ENCODE peak calls at places on chromosomes 11 and 22, in five cellular contexts. One of them, this sample, is unnamed.

GRCh38 chr11:86072211-86072610 is 3.3 kb upstream of the PICALM start:
- DNase-seq in neuronal stem cell: no peak
- DNase-seq in H1: no peak
- DNase-seq in mesenchymal stem cell: no peak
- DNase-seq in mesendoderm: no peak
- DNase-seq in this sample: no peak

GRCh38 chr11:57310630-57311086 is 14.1 kb downstream of the TNKS1BP1 start:
- DNase-seq in neuronal stem cell: no peak
- DNase-seq in H1: no peak
- DNase-seq in mesenchymal stem cell: no peak
- DNase-seq in mesendoderm: no peak
- DNase-seq in this sample: peak

GRCh38 chr22:27633296-27633871 is 168.2 kb downstream of the MN1 start:
- DNase-seq in neuronal stem cell: no peak
- DNase-seq in H1: no peak
- DNase-seq in mesenchymal stem cell: no peak
- DNase-seq in mesendoderm: no peak
- DNase-seq in this sample: no peak

GRCh38 chr11:97537407-97538150 is 1147.8 kb downstream of the JRKL start:
- DNase-seq in neuronal stem cell: no peak
- DNase-seq in H1: no peak
- DNase-seq in mesenchymal stem cell: no peak
- DNase-seq in mesendoderm: no peak
- DNase-seq in this sample: no peak

GRCh38 chr22:32623943-32624342 is 149.3 kb downstream of the FBXO7 start:
- DNase-seq in neuronal stem cell: no peak
- DNase-seq in H1: no peak
- DNase-seq in mesenchymal stem cell: peak
- DNase-seq in mesendoderm: no peak
- DNase-seq in this sample: peak

GRCh38 chr22:30575011-30575671 is 676 bp upstream of the GAL3ST1 start:
- DNase-seq in neuronal stem cell: no peak
- DNase-seq in H1: no peak
- DNase-seq in mesenchymal stem cell: peak
- DNase-seq in mesendoderm: peak
- DNase-seq in this sample: peak

GRCh38 chr11:86469491-86470388 is 95.1 kb downstream of the CCDC81 start:
- DNase-seq in neuronal stem cell: no peak
- DNase-seq in H1: no peak
- DNase-seq in mesenchymal stem cell: peak
- DNase-seq in mesendoderm: no peak
- DNase-seq in this sample: no peak

GRCh38 chr11:3738241-3738640 is 59.1 kb downstream of the NUP98 start:
- DNase-seq in neuronal stem cell: no peak
- DNase-seq in H1: no peak
- DNase-seq in mesenchymal stem cell: no peak
- DNase-seq in mesendoderm: no peak
- DNase-seq in this sample: peak

GRCh38 chr11:91959411-91959810 is 265.2 kb upstream of the FAT3 start:
- DNase-seq in neuronal stem cell: no peak
- DNase-seq in H1: no peak
- DNase-seq in mesenchymal stem cell: no peak
- DNase-seq in mesendoderm: peak
- DNase-seq in this sample: no peak

GRCh38 chr11:115056514-115056913 is 378.2 kb downstream of the NXPE2 start:
- DNase-seq in neuronal stem cell: no peak
- DNase-seq in H1: no peak
- DNase-seq in mesenchymal stem cell: no peak
- DNase-seq in mesendoderm: no peak
- DNase-seq in this sample: no peak

GRCh38 chr22:17910561-17911311 is 113.6 kb downstream of the MICAL3 start:
- DNase-seq in neuronal stem cell: no peak
- DNase-seq in H1: peak
- DNase-seq in mesenchymal stem cell: peak
- DNase-seq in mesendoderm: peak
- DNase-seq in this sample: peak

GRCh38 chr11:15093432-15093831 is 20.0 kb downstream of the CALCB start:
- DNase-seq in neuronal stem cell: no peak
- DNase-seq in H1: no peak
- DNase-seq in mesenchymal stem cell: no peak
- DNase-seq in mesendoderm: no peak
- DNase-seq in this sample: no peak

GRCh38 chr11:5592615-5593014 is 3.8 kb upstream of the TRIM6 start:
- DNase-seq in neuronal stem cell: no peak
- DNase-seq in H1: no peak
- DNase-seq in mesenchymal stem cell: no peak
- DNase-seq in mesendoderm: no peak
- DNase-seq in this sample: no peak

GRCh38 chr11:9039194-9039593 is 35.4 kb upstream of the NRIP3 start:
- DNase-seq in neuronal stem cell: no peak
- DNase-seq in H1: no peak
- DNase-seq in mesenchymal stem cell: peak
- DNase-seq in mesendoderm: no peak
- DNase-seq in this sample: peak

GRCh38 chr11:3123761-3124733 is 41.1 kb downstream of the OSBPL5 start:
- DNase-seq in neuronal stem cell: no peak
- DNase-seq in H1: no peak
- DNase-seq in mesenchymal stem cell: peak
- DNase-seq in mesendoderm: no peak
- DNase-seq in this sample: peak

GRCh38 chr11:58561394-58562102 is 14.1 kb downstream of the LPXN start:
- DNase-seq in neuronal stem cell: no peak
- DNase-seq in H1: no peak
- DNase-seq in mesenchymal stem cell: no peak
- DNase-seq in mesendoderm: no peak
- DNase-seq in this sample: no peak

GRCh38 chr11:57092028-57092698 is 89.6 kb upstream of the LRRC55 start:
- DNase-seq in neuronal stem cell: no peak
- DNase-seq in H1: no peak
- DNase-seq in mesenchymal stem cell: no peak
- DNase-seq in mesendoderm: no peak
- DNase-seq in this sample: no peak

GRCh38 chr22:43777204-43777671 is 34.9 kb downstream of the EFCAB6 start:
- DNase-seq in neuronal stem cell: no peak
- DNase-seq in H1: no peak
- DNase-seq in mesenchymal stem cell: peak
- DNase-seq in mesendoderm: peak
- DNase-seq in this sample: peak

GRCh38 chr11:1732421-1733008 is 17.9 kb downstream of the IFITM10 start:
- DNase-seq in neuronal stem cell: no peak
- DNase-seq in H1: no peak
- DNase-seq in mesenchymal stem cell: no peak
- DNase-seq in mesendoderm: no peak
- DNase-seq in this sample: no peak

GRCh38 chr11:85167038-85167437 is 460.1 kb downstream of the DLG2 start:
- DNase-seq in neuronal stem cell: no peak
- DNase-seq in H1: no peak
- DNase-seq in mesenchymal stem cell: no peak
- DNase-seq in mesendoderm: no peak
- DNase-seq in this sample: peak

DNA sequence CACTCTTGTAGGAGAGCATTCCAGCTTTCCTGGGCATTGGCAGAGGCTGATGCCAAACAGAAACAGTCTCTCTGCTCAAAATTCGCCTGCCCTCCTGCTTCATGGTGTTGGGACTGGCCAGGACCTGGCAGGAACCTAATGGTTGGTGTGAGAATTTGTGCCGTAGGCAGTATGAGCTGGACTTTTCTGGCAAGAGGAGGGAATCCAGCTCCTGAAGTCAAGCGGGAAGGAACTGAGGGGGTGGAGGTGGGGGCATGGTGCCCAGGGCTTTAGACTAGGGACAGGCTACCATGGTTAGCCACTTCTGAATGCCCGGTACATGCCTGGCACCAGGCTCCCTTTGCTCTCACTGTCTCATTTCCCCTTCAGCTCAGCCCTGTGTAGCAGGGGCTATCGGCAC is 6.9 kb upstream of the TOMM22 start:
- DNase-seq in neuronal stem cell: no peak
- DNase-seq in H1: no peak
- DNase-seq in mesenchymal stem cell: no peak
- DNase-seq in mesendoderm: no peak
- DNase-seq in this sample: no peak
- H2BK5ac ChIP-seq in neuronal stem cell: no peak
- H2BK5ac ChIP-seq in H1: no peak
- H2BK5ac ChIP-seq in mesenchymal stem cell: no peak
- H2BK5ac ChIP-seq in mesendoderm: no peak
- H2BK5ac ChIP-seq in this sample: no peak

GRCh38 chr11:69822676-69823494 is 3.7 kb upstream of the FGF3 start:
- DNase-seq in neuronal stem cell: no peak
- DNase-seq in H1: no peak
- DNase-seq in mesenchymal stem cell: no peak
- DNase-seq in mesendoderm: no peak
- DNase-seq in this sample: no peak

GRCh38 chr11:69826773-69827172 is 7.6 kb upstream of the FGF3 start:
- DNase-seq in neuronal stem cell: no peak
- DNase-seq in H1: no peak
- DNase-seq in mesenchymal stem cell: no peak
- DNase-seq in mesendoderm: no peak
- DNase-seq in this sample: no peak

GRCh38 chr11:69825941-69826340 is 6.7 kb upstream of the FGF3 start:
- DNase-seq in neuronal stem cell: no peak
- DNase-seq in H1: no peak
- DNase-seq in mesenchymal stem cell: no peak
- DNase-seq in mesendoderm: no peak
- DNase-seq in this sample: no peak

GRCh38 chr11:69823641-69824285 is 4.5 kb upstream of the FGF3 start:
- DNase-seq in neuronal stem cell: no peak
- DNase-seq in H1: no peak
- DNase-seq in mesenchymal stem cell: no peak
- DNase-seq in mesendoderm: no peak
- DNase-seq in this sample: no peak

DNA sequence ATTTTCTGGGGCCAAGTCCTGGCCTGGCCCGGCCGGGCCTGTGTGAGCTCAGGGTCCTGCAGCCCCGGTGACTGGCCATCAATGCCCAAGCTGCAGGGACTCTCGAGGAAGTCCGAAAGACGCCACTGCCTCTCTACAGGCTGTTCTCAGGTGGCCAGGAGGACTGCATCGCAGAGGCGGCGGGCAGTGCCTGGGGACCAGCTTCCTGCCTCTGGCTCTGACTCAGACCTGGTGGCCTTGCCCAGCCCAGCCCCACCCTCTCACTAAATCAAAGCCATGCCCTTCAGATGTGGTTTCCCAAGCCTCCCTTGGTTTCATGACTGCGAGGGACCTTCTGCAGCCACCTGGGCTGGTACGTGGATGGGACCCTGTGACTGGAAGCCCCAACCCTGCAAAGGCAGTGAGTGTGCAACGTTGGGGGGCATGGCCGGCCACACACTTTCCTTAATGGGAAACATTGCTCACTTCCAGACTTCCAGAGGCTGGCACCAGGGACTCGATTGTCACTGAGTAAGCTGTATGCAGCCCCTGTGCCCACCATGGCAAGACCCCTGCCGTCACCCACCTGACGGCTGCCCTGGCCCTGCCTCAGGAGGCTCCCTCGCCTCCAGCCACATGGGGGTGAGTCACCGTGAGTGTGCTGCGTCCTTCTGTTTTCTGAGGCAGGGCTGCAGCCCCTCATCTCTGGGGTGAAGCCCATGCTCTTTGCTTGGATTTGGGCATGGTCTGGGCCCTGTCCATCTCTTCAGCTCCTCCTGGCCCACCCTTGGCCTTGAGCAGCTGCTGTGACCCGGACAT is 6.0 kb upstream of the FGF3 start:
- DNase-seq in neuronal stem cell: no peak
- DNase-seq in H1: no peak
- DNase-seq in mesenchymal stem cell: no peak
- DNase-seq in mesendoderm: no peak
- DNase-seq in this sample: no peak
- H3K4me3 ChIP-seq in neuronal stem cell: no peak
- H3K4me3 ChIP-seq in H1: no peak
- H3K4me3 ChIP-seq in mesenchymal stem cell: no peak
- H3K4me3 ChIP-seq in mesendoderm: no peak
- H3K4me3 ChIP-seq in this sample: no peak

GRCh38 chr22:46561435-46561905 is 24.1 kb upstream of the CELSR1 start:
- DNase-seq in neuronal stem cell: no peak
- DNase-seq in H1: no peak
- DNase-seq in mesenchymal stem cell: no peak
- DNase-seq in mesendoderm: peak
- DNase-seq in this sample: peak

GRCh38 chr22:46553189-46553588 is 15.8 kb upstream of the CELSR1 start:
- DNase-seq in neuronal stem cell: no peak
- DNase-seq in H1: no peak
- DNase-seq in mesenchymal stem cell: no peak
- DNase-seq in mesendoderm: no peak
- DNase-seq in this sample: no peak

GRCh38 chr22:46556775-46557174 is 19.4 kb upstream of the CELSR1 start:
- DNase-seq in neuronal stem cell: no peak
- DNase-seq in H1: no peak
- DNase-seq in mesenchymal stem cell: no peak
- DNase-seq in mesendoderm: no peak
- DNase-seq in this sample: no peak

GRCh38 chr22:46560696-46561295 is 23.4 kb upstream of the CELSR1 start:
- DNase-seq in neuronal stem cell: no peak
- DNase-seq in H1: no peak
- DNase-seq in mesenchymal stem cell: no peak
- DNase-seq in mesendoderm: no peak
- DNase-seq in this sample: no peak

GRCh38 chr22:46557736-46558480 is 20.5 kb upstream of the CELSR1 start:
- DNase-seq in neuronal stem cell: no peak
- DNase-seq in H1: no peak
- DNase-seq in mesenchymal stem cell: no peak
- DNase-seq in mesendoderm: no peak
- DNase-seq in this sample: no peak
- H2BK15ac ChIP-seq in neuronal stem cell: no peak
- H2BK15ac ChIP-seq in H1: no peak
- H2BK15ac ChIP-seq in mesenchymal stem cell: no peak
- H2BK15ac ChIP-seq in mesendoderm: no peak
- H2BK15ac ChIP-seq in this sample: no peak

DNA sequence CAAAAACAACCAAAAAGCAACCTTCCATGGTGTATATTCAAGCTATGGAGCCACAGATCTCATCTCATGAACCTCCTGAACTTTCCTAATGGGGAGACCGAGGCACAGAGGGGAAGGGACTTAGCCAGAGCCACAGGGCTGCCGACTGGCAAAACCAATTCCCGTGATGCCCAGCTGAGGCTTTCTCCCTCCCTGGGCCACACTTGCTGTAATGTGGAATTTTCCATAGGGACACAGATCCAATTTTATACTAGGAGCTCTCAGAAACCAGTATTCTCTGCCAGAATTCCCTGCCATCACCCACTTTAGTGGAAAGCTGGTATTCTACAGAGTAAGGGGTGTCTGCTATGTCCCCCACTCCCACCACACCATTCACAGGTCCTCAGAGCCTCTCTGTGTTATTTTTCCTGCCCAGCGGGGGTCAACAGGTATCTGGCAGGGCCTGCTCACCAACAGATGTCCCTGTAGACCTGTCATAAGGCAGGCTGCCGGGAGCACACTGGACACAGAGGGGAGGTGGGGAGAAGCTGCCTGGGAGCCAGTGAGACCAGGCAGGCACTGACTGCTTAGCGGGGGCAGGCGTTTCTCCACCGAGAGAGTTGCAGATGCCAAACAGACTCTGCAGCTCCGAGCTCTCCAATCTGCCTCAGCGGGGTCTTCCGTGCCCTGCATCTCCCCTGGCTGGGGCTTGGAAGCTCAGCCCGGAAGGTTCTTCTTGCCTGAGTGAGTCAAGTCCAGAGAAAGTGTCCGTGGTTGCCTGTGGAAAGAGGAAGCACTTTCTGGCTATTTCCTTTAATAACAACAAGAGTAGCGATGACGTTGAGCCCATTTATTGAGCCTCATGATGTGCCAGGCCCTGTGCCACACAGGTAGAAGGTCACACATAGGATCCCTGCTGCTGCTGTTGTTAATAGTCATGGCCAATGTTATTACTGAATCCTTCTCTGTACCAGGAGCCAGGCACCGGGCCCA is 26.3 kb downstream of the RPS6KA4 start:
- DNase-seq in neuronal stem cell: no peak
- DNase-seq in H1: no peak
- DNase-seq in mesenchymal stem cell: no peak
- DNase-seq in mesendoderm: peak
- DNase-seq in this sample: no peak
- H2BK5ac ChIP-seq in neuronal stem cell: peak
- H2BK5ac ChIP-seq in H1: no peak
- H2BK5ac ChIP-seq in mesenchymal stem cell: no peak
- H2BK5ac ChIP-seq in mesendoderm: no peak
- H2BK5ac ChIP-seq in this sample: no peak